ENCODE peak calls at places on chromosomes 11 and 22, in nine cellular contexts. One of them, this sample, is unnamed.

GRCh38 chr11:93727985-93728791 is 13.1 kb downstream of the TAF1D start:
- DNase-seq in CD8-positive, alpha-beta T cell: no peak
- DNase-seq in spleen: no peak
- DNase-seq in bronchial epithelial cell: peak; percentile 9
- DNase-seq in A549: no peak
- DNase-seq in fibroblast of the aortic adventitia: peak; percentile 45
- DNase-seq in ascending aorta: no peak
- DNase-seq in AG10803: peak; percentile 54
- DNase-seq in psoas muscle: no peak
- DNase-seq in this sample: no peak

GRCh38 chr11:57634311-57634710 is 15.4 kb downstream of the YPEL4 start:
- DNase-seq in CD8-positive, alpha-beta T cell: no peak
- DNase-seq in spleen: no peak
- DNase-seq in bronchial epithelial cell: no peak
- DNase-seq in A549: no peak
- DNase-seq in fibroblast of the aortic adventitia: no peak
- DNase-seq in ascending aorta: no peak
- DNase-seq in AG10803: no peak
- DNase-seq in psoas muscle: no peak
- DNase-seq in this sample: no peak

GRCh38 chr11:73205666-73206343 is 12.3 kb upstream of the P2RY2 start:
- DNase-seq in CD8-positive, alpha-beta T cell: no peak
- DNase-seq in spleen: no peak
- DNase-seq in bronchial epithelial cell: no peak
- DNase-seq in A549: no peak
- DNase-seq in fibroblast of the aortic adventitia: no peak
- DNase-seq in ascending aorta: no peak
- DNase-seq in AG10803: no peak
- DNase-seq in psoas muscle: no peak
- DNase-seq in this sample: no peak

GRCh38 chr11:115069599-115069998 is 391.3 kb downstream of the NXPE2 start:
- DNase-seq in CD8-positive, alpha-beta T cell: no peak
- DNase-seq in spleen: no peak
- DNase-seq in bronchial epithelial cell: no peak
- DNase-seq in A549: no peak
- DNase-seq in fibroblast of the aortic adventitia: no peak
- DNase-seq in ascending aorta: no peak
- DNase-seq in AG10803: no peak
- DNase-seq in psoas muscle: no peak
- DNase-seq in this sample: no peak

GRCh38 chr11:22331771-22332170 is 6.4 kb upstream of the SLC17A6 start:
- DNase-seq in CD8-positive, alpha-beta T cell: no peak
- DNase-seq in spleen: no peak
- DNase-seq in bronchial epithelial cell: peak; percentile 6
- DNase-seq in A549: no peak
- DNase-seq in fibroblast of the aortic adventitia: no peak
- DNase-seq in ascending aorta: no peak
- DNase-seq in AG10803: no peak
- DNase-seq in psoas muscle: no peak
- DNase-seq in this sample: no peak

GRCh38 chr22:36296690-36297089 is 43.8 kb downstream of the APOL1 start:
- DNase-seq in CD8-positive, alpha-beta T cell: no peak
- DNase-seq in spleen: peak; percentile 64
- DNase-seq in bronchial epithelial cell: no peak
- DNase-seq in A549: no peak
- DNase-seq in fibroblast of the aortic adventitia: no peak
- DNase-seq in ascending aorta: no peak
- DNase-seq in AG10803: no peak
- DNase-seq in psoas muscle: no peak
- DNase-seq in this sample: no peak

GRCh38 chr11:131823772-131824171 is 453.4 kb downstream of the NTM start:
- DNase-seq in CD8-positive, alpha-beta T cell: no peak
- DNase-seq in spleen: no peak
- DNase-seq in bronchial epithelial cell: no peak
- DNase-seq in A549: no peak
- DNase-seq in fibroblast of the aortic adventitia: no peak
- DNase-seq in ascending aorta: no peak
- DNase-seq in AG10803: no peak
- DNase-seq in psoas muscle: no peak
- DNase-seq in this sample: no peak

GRCh38 chr22:42947211-42947990 is 67.5 kb downstream of the PACSIN2 start:
- DNase-seq in CD8-positive, alpha-beta T cell: no peak
- DNase-seq in spleen: no peak
- DNase-seq in bronchial epithelial cell: peak; percentile 52
- DNase-seq in A549: peak; percentile 44
- DNase-seq in fibroblast of the aortic adventitia: no peak
- DNase-seq in ascending aorta: no peak
- DNase-seq in AG10803: no peak
- DNase-seq in psoas muscle: peak; percentile 64
- DNase-seq in this sample: no peak

DNA sequence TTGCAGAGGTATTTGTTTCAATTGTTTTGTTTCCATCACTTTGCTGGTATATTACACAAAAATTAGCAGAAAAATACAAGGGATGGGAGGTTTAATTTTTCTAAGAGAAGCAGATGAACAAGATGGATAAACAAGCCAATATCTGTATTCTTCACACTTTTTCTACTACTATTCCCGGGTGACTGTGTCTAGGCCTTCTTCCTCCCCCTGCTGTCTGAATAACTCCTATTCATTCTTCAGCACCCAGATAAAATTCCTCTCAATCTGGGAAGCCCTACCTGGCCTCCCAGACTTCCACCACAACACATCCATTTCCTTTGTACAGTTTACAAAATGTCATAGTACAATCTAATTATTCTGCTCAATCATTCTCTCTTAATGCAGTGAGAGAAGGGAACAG is 666.6 kb upstream of the TENM4 start:
- DNase-seq in CD8-positive, alpha-beta T cell: no peak
- DNase-seq in spleen: no peak
- DNase-seq in bronchial epithelial cell: no peak
- DNase-seq in A549: no peak
- DNase-seq in fibroblast of the aortic adventitia: no peak
- DNase-seq in ascending aorta: no peak
- DNase-seq in AG10803: no peak
- DNase-seq in psoas muscle: no peak
- DNase-seq in this sample: no peak
- TF ChIP-seq CTCF in CD8-positive, alpha-beta T cell: no peak
- TF ChIP-seq CTCF in spleen: no peak
- TF ChIP-seq CTCF in bronchial epithelial cell: no peak
- TF ChIP-seq CTCF in A549: no peak
- TF ChIP-seq CTCF in fibroblast of the aortic adventitia: no peak
- TF ChIP-seq CTCF in ascending aorta: no peak
- TF ChIP-seq CTCF in AG10803: no peak
- TF ChIP-seq CTCF in psoas muscle: no peak
- TF ChIP-seq CTCF in this sample: peak; percentile 53

GRCh38 chr11:70021586-70021985 is 56.5 kb upstream of the ANO1 start:
- DNase-seq in CD8-positive, alpha-beta T cell: no peak
- DNase-seq in spleen: no peak
- DNase-seq in bronchial epithelial cell: no peak
- DNase-seq in A549: no peak
- DNase-seq in fibroblast of the aortic adventitia: no peak
- DNase-seq in ascending aorta: no peak
- DNase-seq in AG10803: no peak
- DNase-seq in psoas muscle: no peak
- DNase-seq in this sample: no peak

GRCh38 chr11:70020336-70021214 is 57.5 kb upstream of the ANO1 start:
- DNase-seq in CD8-positive, alpha-beta T cell: no peak
- DNase-seq in spleen: peak; percentile 36
- DNase-seq in bronchial epithelial cell: no peak
- DNase-seq in A549: no peak
- DNase-seq in fibroblast of the aortic adventitia: peak; percentile 9
- DNase-seq in ascending aorta: no peak
- DNase-seq in AG10803: no peak
- DNase-seq in psoas muscle: no peak
- DNase-seq in this sample: no peak

GRCh38 chr11:70016666-70017347 is 61.3 kb upstream of the ANO1 start:
- DNase-seq in CD8-positive, alpha-beta T cell: no peak
- DNase-seq in spleen: peak; percentile 41
- DNase-seq in bronchial epithelial cell: peak; percentile 75
- DNase-seq in A549: no peak
- DNase-seq in fibroblast of the aortic adventitia: peak; percentile 42
- DNase-seq in ascending aorta: no peak
- DNase-seq in AG10803: peak; percentile 62
- DNase-seq in psoas muscle: no peak
- DNase-seq in this sample: no peak

GRCh38 chr11:70019576-70020011 is 58.5 kb upstream of the ANO1 start:
- DNase-seq in CD8-positive, alpha-beta T cell: no peak
- DNase-seq in spleen: peak; percentile 25
- DNase-seq in bronchial epithelial cell: no peak
- DNase-seq in A549: no peak
- DNase-seq in fibroblast of the aortic adventitia: peak; percentile 42
- DNase-seq in ascending aorta: no peak
- DNase-seq in AG10803: peak; percentile 58
- DNase-seq in psoas muscle: no peak
- DNase-seq in this sample: no peak

DNA sequence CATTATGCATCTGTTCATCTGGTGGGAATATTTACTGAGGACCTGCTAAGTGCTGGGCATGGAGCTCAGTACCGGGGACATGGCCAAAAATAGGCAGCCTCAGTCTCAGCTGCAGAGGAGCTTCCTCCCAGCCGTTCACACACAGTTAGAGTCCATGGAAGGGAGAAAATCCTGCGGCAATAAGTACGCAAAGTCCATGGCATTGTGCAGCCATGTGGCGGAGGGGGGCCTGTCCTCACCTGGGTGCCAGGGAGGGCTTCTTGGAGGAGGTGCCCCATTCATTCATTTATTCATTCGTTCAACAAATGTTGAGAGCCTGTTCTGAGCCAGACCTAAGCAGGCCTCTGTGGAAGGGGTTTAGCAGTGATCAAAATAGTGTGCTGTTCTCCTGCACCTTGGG is 59.3 kb upstream of the ANO1 start:
- DNase-seq in CD8-positive, alpha-beta T cell: no peak
- DNase-seq in spleen: peak; percentile 42
- DNase-seq in bronchial epithelial cell: no peak
- DNase-seq in A549: no peak
- DNase-seq in fibroblast of the aortic adventitia: no peak
- DNase-seq in ascending aorta: no peak
- DNase-seq in AG10803: no peak
- DNase-seq in psoas muscle: no peak
- DNase-seq in this sample: no peak
- H3K4me3 ChIP-seq in CD8-positive, alpha-beta T cell: no peak overlapping the region
- H3K4me3 ChIP-seq in spleen: no peak overlapping the region
- H3K4me3 ChIP-seq in bronchial epithelial cell: no peak overlapping the region
- H3K4me3 ChIP-seq in A549: no peak overlapping the region
- H3K4me3 ChIP-seq in fibroblast of the aortic adventitia: no peak overlapping the region
- H3K4me3 ChIP-seq in ascending aorta: no peak overlapping the region
- H3K4me3 ChIP-seq in AG10803: no peak overlapping the region
- H3K4me3 ChIP-seq in psoas muscle: no peak overlapping the region
- H3K4me3 ChIP-seq in this sample: no peak overlapping the region

GRCh38 chr11:117822031-117822521 is 2.5 kb downstream of the FXYD2 start:
- DNase-seq in CD8-positive, alpha-beta T cell: peak; percentile 61
- DNase-seq in spleen: peak; percentile 84
- DNase-seq in bronchial epithelial cell: no peak
- DNase-seq in A549: no peak
- DNase-seq in fibroblast of the aortic adventitia: no peak
- DNase-seq in ascending aorta: no peak
- DNase-seq in AG10803: no peak
- DNase-seq in psoas muscle: peak; percentile 59
- DNase-seq in this sample: no peak

GRCh38 chr11:117823941-117824420 is 563 bp downstream of the FXYD2 start:
- DNase-seq in CD8-positive, alpha-beta T cell: peak; percentile 39
- DNase-seq in spleen: peak; percentile 79
- DNase-seq in bronchial epithelial cell: no peak
- DNase-seq in A549: no peak
- DNase-seq in fibroblast of the aortic adventitia: peak; percentile 53
- DNase-seq in ascending aorta: no peak
- DNase-seq in AG10803: no peak
- DNase-seq in psoas muscle: peak; percentile 77
- DNase-seq in this sample: no peak

GRCh38 chr11:117824571-117825537 is at the start of gene FXYD2:
- DNase-seq in CD8-positive, alpha-beta T cell: no peak
- DNase-seq in spleen: peak; percentile 77
- DNase-seq in bronchial epithelial cell: peak; percentile 29
- DNase-seq in A549: no peak
- DNase-seq in fibroblast of the aortic adventitia: peak; percentile 14
- DNase-seq in ascending aorta: no peak
- DNase-seq in AG10803: no peak
- DNase-seq in psoas muscle: peak; percentile 61
- DNase-seq in this sample: no peak

GRCh38 chr11:117822522-117823033 is 2.0 kb downstream of the FXYD2 start:
- DNase-seq in CD8-positive, alpha-beta T cell: no peak
- DNase-seq in spleen: peak; percentile 64
- DNase-seq in bronchial epithelial cell: no peak
- DNase-seq in A549: no peak
- DNase-seq in fibroblast of the aortic adventitia: no peak
- DNase-seq in ascending aorta: no peak
- DNase-seq in AG10803: no peak
- DNase-seq in psoas muscle: no peak
- DNase-seq in this sample: no peak

DNA sequence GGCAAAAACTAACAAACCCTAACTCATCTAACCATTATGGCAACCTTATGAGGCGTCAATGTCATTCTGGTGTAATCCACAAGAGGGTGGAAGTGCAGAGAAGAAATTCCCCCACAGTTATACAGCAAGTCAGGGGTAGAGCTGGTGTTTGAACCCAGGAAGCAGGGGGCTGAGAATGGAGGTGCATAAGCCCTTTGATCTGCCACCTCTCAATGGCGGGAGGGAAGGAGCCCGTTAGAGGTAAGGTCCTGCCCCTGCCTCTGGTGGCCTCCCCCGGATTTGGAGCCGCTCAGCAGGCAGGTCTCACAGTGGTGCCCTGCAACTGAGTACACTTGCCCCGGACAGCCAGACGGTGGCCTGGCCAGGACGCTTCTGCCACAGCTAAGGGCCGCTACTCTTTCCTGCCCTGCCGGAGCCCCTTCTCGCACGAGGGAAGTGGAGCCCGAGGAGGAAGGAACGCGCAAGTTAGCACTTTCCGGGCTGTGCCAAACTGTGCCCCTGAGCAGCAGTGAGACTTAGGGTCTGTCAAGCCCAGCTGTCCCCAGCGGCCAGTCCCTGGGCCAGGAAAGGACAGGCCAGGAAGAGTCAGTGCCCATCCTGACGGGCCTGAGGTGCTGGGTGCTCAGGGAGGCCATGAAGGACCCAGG is 1.1 kb downstream of the FXYD2 start:
- DNase-seq in CD8-positive, alpha-beta T cell: peak; percentile 44
- DNase-seq in spleen: peak; percentile 79
- DNase-seq in bronchial epithelial cell: no peak
- DNase-seq in A549: peak; percentile 25
- DNase-seq in fibroblast of the aortic adventitia: no peak
- DNase-seq in ascending aorta: no peak
- DNase-seq in AG10803: no peak
- DNase-seq in psoas muscle: no peak
- DNase-seq in this sample: no peak
- TF ChIP-seq CTCF in CD8-positive, alpha-beta T cell: peak; percentile 58
- TF ChIP-seq CTCF in spleen: no peak
- TF ChIP-seq CTCF in bronchial epithelial cell: peak; percentile 11
- TF ChIP-seq CTCF in A549: no peak
- TF ChIP-seq CTCF in fibroblast of the aortic adventitia: no peak
- TF ChIP-seq CTCF in ascending aorta: peak; percentile 7
- TF ChIP-seq CTCF in AG10803: no peak
- TF ChIP-seq CTCF in psoas muscle: no peak
- TF ChIP-seq CTCF in this sample: peak; percentile 47

GRCh38 chr11:75352417-75353206 is 1.2 kb upstream of the ARRB1 start:
- DNase-seq in CD8-positive, alpha-beta T cell: peak; percentile 16
- DNase-seq in spleen: peak; percentile 93
- DNase-seq in bronchial epithelial cell: no peak
- DNase-seq in A549: no peak
- DNase-seq in fibroblast of the aortic adventitia: no peak
- DNase-seq in ascending aorta: no peak
- DNase-seq in AG10803: no peak
- DNase-seq in psoas muscle: no peak
- DNase-seq in this sample: no peak

GRCh38 chr11:75350122-75350742 is 1.2 kb downstream of the ARRB1 start:
- DNase-seq in CD8-positive, alpha-beta T cell: no peak
- DNase-seq in spleen: peak; percentile 44
- DNase-seq in bronchial epithelial cell: no peak
- DNase-seq in A549: no peak
- DNase-seq in fibroblast of the aortic adventitia: no peak
- DNase-seq in ascending aorta: no peak
- DNase-seq in AG10803: no peak
- DNase-seq in psoas muscle: no peak
- DNase-seq in this sample: no peak

GRCh38 chr11:75349540-75350116 is 1.8 kb downstream of the ARRB1 start:
- DNase-seq in CD8-positive, alpha-beta T cell: no peak
- DNase-seq in spleen: peak; percentile 83
- DNase-seq in bronchial epithelial cell: no peak
- DNase-seq in A549: no peak
- DNase-seq in fibroblast of the aortic adventitia: no peak
- DNase-seq in ascending aorta: no peak
- DNase-seq in AG10803: no peak
- DNase-seq in psoas muscle: peak; percentile 37
- DNase-seq in this sample: no peak

GRCh38 chr11:75351541-75352416 is at the start of gene ARRB1:
- DNase-seq in CD8-positive, alpha-beta T cell: peak; percentile 59
- DNase-seq in spleen: peak; percentile 89
- DNase-seq in bronchial epithelial cell: no peak
- DNase-seq in A549: peak; percentile 30
- DNase-seq in fibroblast of the aortic adventitia: peak; percentile 62
- DNase-seq in ascending aorta: no peak
- DNase-seq in AG10803: peak; percentile 55
- DNase-seq in psoas muscle: peak; percentile 73
- DNase-seq in this sample: no peak

GRCh38 chr11:75350743-75351540 is 519 bp downstream of the ARRB1 start:
- DNase-seq in CD8-positive, alpha-beta T cell: peak; percentile 36
- DNase-seq in spleen: peak; percentile 87
- DNase-seq in bronchial epithelial cell: peak; percentile 23
- DNase-seq in A549: no peak
- DNase-seq in fibroblast of the aortic adventitia: peak; percentile 40
- DNase-seq in ascending aorta: peak; percentile 38
- DNase-seq in AG10803: peak; percentile 46
- DNase-seq in psoas muscle: peak; percentile 59
- DNase-seq in this sample: no peak
- H3K4me3 ChIP-seq in CD8-positive, alpha-beta T cell: peak overlapping the region; percentile 95
- H3K4me3 ChIP-seq in spleen: peak overlapping the region; percentile 72
- H3K4me3 ChIP-seq in bronchial epithelial cell: peak overlapping the region; percentile 45
- H3K4me3 ChIP-seq in A549: peak overlapping the region; percentile 77
- H3K4me3 ChIP-seq in fibroblast of the aortic adventitia: peak overlapping the region; percentile 73
- H3K4me3 ChIP-seq in ascending aorta: peak overlapping the region; percentile 65
- H3K4me3 ChIP-seq in AG10803: peak overlapping the region; percentile 68
- H3K4me3 ChIP-seq in psoas muscle: peak overlapping the region; percentile 84
- H3K4me3 ChIP-seq in this sample: peak overlapping the region; percentile 69